ENCODE peak calls at places on chromosomes 13 and 19, in eight cellular contexts. H is neural progenitor cell, X is colonic mucosa, F is fibroblast of pulmonary artery, U is progenitor cell of endocrine pancreas, N is mammary epithelial cell, T is GM10248, C is fibroblast of mammary gland. R is an unnamed sample.

GRCh38 chr19:35585844-35586243 is at the start of gene PMIS2:
- DNase-seq in H (peak; percentile 38), X (no peak), F (no peak), U (no peak), N (no peak), T (no peak), C (peak; percentile 7), R (no peak)

GRCh38 chr19:17751103-17751911 is at the start of gene FCHO1:
- DNase-seq in H (no peak), X (peak; percentile 58), F (no peak), U (no peak), N (no peak), T (peak; percentile 75), C (no peak), R (no peak)

GRCh38 chr13:51997641-51998330 is 13.5 kb downstream of the ATP7B start:
- DNase-seq in H (peak; percentile 56), X (no peak), F (no peak), U (no peak), N (no peak), T (no peak), C (no peak), R (no peak)

GRCh38 chr13:45215392-45216077 is 14.7 kb upstream of the KCTD4 start:
- DNase-seq in H (peak; percentile 41), X (no peak), F (no peak), U (no peak), N (no peak), T (no peak), C (no peak), R (no peak)

GRCh38 chr13:44413095-44413494 is 39.5 kb downstream of the SERP2 start:
- DNase-seq in H (no peak), X (no peak), F (peak; percentile 36), U (no peak), N (no peak), T (no peak), C (no peak), R (no peak)

GRCh38 chr19:35592226-35592625 is 6.3 kb downstream of the PMIS2 start:
- DNase-seq in H (peak; percentile 76), X (no peak), F (peak; percentile 71), U (no peak), N (peak; percentile 24), T (peak; percentile 66), C (peak; percentile 57), R (no peak)

GRCh38 chr13:31199849-31200635 is at the start of gene B3GLCT:
- DNase-seq in H (peak; percentile 92), X (peak; percentile 81), F (peak; percentile 80), U (peak; percentile 85), N (peak; percentile 78), T (peak; percentile 93), C (peak; percentile 65), R (peak; percentile 96)

GRCh38 chr13:78589206-78589605 is 14.1 kb downstream of the POU4F1 start:
- DNase-seq in H (peak; percentile 90), X (peak; percentile 31), F (peak; percentile 45), U (peak; percentile 69), N (peak; percentile 26), T (no peak), C (peak; percentile 28), R (no peak)

GRCh38 chr19:16224266-16225045 is 26.7 kb downstream of the AP1M1 start:
- DNase-seq in H (no peak), X (no peak), F (no peak), U (no peak), N (no peak), T (no peak), C (no peak), R (no peak)

GRCh38 chr19:47445937-47446402 is 25.7 kb downstream of the SLC8A2 start:
- DNase-seq in H (peak; percentile 58), X (peak; percentile 27), F (peak; percentile 50), U (no peak), N (no peak), T (no peak), C (no peak), R (no peak)

GRCh38 chr19:8485561-8486371 is 16.7 kb downstream of the PRAM1 start:
- DNase-seq in H (no peak), X (no peak), F (no peak), U (no peak), N (no peak), T (no peak), C (no peak), R (no peak)

GRCh38 chr19:53467503-53468262 is at the start of gene ZNF813:
- DNase-seq in H (peak; percentile 97), X (peak; percentile 99), F (peak; percentile 87), U (peak; percentile 97), N (peak; percentile 71), T (peak; percentile 94), C (peak; percentile 75), R (peak; percentile 95)

GRCh38 chr19:3550947-3551807 is 6.2 kb downstream of the MFSD12 start:
- DNase-seq in H (no peak), X (no peak), F (no peak), U (no peak), N (no peak), T (no peak), C (no peak), R (no peak)

DNA sequence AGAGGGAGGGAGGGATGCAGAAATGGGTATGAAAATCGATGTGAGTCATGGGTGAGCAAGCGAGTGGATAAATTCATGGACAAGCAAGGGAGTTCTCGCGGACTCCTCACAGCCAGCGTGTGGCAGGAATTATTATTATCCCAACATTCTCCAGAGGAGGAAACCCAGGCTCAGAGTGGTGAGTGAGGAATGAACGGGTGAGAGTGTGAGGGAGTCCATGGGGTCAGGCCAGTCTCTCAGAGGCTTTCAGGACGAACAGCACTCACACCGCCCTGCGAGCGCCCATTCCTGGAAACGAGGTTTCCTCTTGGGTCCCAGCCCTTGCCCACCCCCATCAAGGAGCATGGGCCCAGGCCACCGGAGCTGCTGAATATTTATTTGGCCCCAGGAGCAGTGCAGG is 6.3 kb upstream of the DNAAF3 start:
- DNase-seq in H (no peak), X (no peak), F (peak; percentile 54), U (no peak), N (peak; percentile 36), T (no peak), C (peak; percentile 78), R (no peak)
- TF ChIP-seq CTCF in H (no peak), X (no peak), F (no peak), U (no peak), N (no peak), T (no peak), C (no peak), R (no peak)

DNA sequence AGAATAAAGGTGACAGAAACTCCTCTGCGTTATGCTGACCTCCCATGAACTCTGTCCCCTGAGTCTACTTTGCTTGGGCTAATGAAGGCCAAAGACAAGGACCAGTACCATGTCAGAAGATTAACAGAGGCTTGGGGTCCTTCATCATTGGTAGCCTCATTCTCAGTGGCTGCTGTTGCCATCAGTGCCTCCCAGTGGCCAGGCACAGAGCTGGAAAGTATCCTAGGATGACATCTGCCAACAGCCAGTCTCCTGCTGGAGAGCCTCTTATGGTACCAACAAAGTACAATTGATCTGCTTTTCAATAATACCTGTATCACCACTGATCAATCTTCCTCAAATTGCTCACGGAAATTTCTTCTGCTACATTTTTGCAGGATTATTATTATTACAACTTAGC is 281.6 kb downstream of the DNAJC15 start:
- DNase-seq in H (no peak), X (no peak), F (no peak), U (no peak), N (no peak), T (no peak), C (no peak), R (no peak)
- TF ChIP-seq CTCF in H (peak; percentile 16), X (no peak), F (peak; percentile 3), U (no peak), N (no peak), T (no peak), C (no peak), R (no peak)

GRCh38 chr13:96707146-96707545 is 287.1 kb downstream of the OXGR1 start:
- DNase-seq in H (no peak), X (no peak), F (no peak), U (no peak), N (no peak), T (no peak), C (no peak), R (no peak)

GRCh38 chr13:96710166-96710866 is 284.0 kb downstream of the OXGR1 start:
- DNase-seq in H (peak; percentile 11), X (no peak), F (no peak), U (no peak), N (no peak), T (no peak), C (peak; percentile 8), R (no peak)
- TF ChIP-seq CTCF in H (no peak), X (no peak), F (no peak), U (no peak), N (no peak), T (no peak), C (no peak), R (no peak)

GRCh38 chr19:41397086-41398041 is at the start of the genes BCKDHA and EXOSC5:
- DNase-seq in H (peak; percentile 100), X (peak; percentile 99), F (peak; percentile 100), U (peak; percentile 98), N (peak; percentile 99), T (peak; percentile 99), C (peak; percentile 100), R (peak; percentile 100)
- TF ChIP-seq CTCF in H (no peak), X (no peak), F (no peak), U (no peak), N (no peak), T (no peak), C (no peak), R (no peak)

GRCh38 chr13:77506874-77507273 is 28.6 kb upstream of the SCEL start:
- DNase-seq in H (no peak), X (no peak), F (no peak), U (no peak), N (no peak), T (no peak), C (peak; percentile 25), R (no peak)
- TF ChIP-seq CTCF in H (peak; percentile 15), X (no peak), F (peak; percentile 3), U (no peak), N (no peak), T (peak; percentile 18), C (peak; percentile 37), R (peak; percentile 39)

GRCh38 chr19:11375143-11375948 is 880 bp downstream of the SWSAP1 start:
- DNase-seq in H (peak; percentile 59), X (peak; percentile 65), F (no peak), U (no peak), N (no peak), T (peak; percentile 67), C (no peak), R (no peak)
- TF ChIP-seq CTCF in H (no peak), X (no peak), F (no peak), U (no peak), N (no peak), T (no peak), C (no peak), R (no peak)

GRCh38 chr13:34941835-34942731 is at the start of gene NBEA:
- DNase-seq in H (peak; percentile 94), X (peak; percentile 81), F (peak; percentile 56), U (peak; percentile 87), N (peak; percentile 55), T (peak; percentile 87), C (peak; percentile 41), R (peak; percentile 92)
- TF ChIP-seq CTCF in H (peak; percentile 21), X (no peak), F (no peak), U (peak; percentile 32), N (no peak), T (no peak), C (no peak), R (peak; percentile 44)

R was measured in osteocyte.